ENCODE peak calls at places on chromosomes 11 and 22, in ten cellular contexts. One of them, this sample, is unnamed. For H3K4me1, the result is how much of the 10 kb centered on the place peaks cover.

GRCh38 chr22:32897400-32897799 is 95.9 kb downstream of the TIMP3 start:
- DNase-seq in ovary: no peak
- DNase-seq in fibroblast of lung: no peak
- DNase-seq in psoas muscle: no peak
- DNase-seq in GM23248: peak
- DNase-seq in endothelial cell of umbilical vein: no peak
- DNase-seq in CD8-positive, alpha-beta memory T cell: no peak
- DNase-seq in colonic mucosa: no peak
- DNase-seq in right cardiac atrium: no peak
- DNase-seq in CD4-positive, alpha-beta memory T cell: no peak
- DNase-seq in this sample: no peak

GRCh38 chr22:22196018-22196533 is 48.5 kb upstream of the VPREB1 start:
- DNase-seq in right cardiac atrium: no peak
- DNase-seq in fibroblast of lung: no peak
- DNase-seq in ovary: no peak
- DNase-seq in psoas muscle: peak
- DNase-seq in colonic mucosa: no peak
- DNase-seq in GM23248: no peak
- DNase-seq in CD4-positive, alpha-beta memory T cell: no peak
- DNase-seq in CD8-positive, alpha-beta memory T cell: no peak
- DNase-seq in endothelial cell of umbilical vein: no peak
- DNase-seq in this sample: no peak

GRCh38 chr22:28442264-28442950 is 237.2 kb downstream of the TTC28 start:
- DNase-seq in psoas muscle: peak
- DNase-seq in right cardiac atrium: peak
- DNase-seq in CD4-positive, alpha-beta memory T cell: peak
- DNase-seq in fibroblast of lung: peak
- DNase-seq in GM23248: peak
- DNase-seq in colonic mucosa: peak
- DNase-seq in CD8-positive, alpha-beta memory T cell: no peak
- DNase-seq in endothelial cell of umbilical vein: peak
- DNase-seq in ovary: peak
- DNase-seq in this sample: peak

GRCh38 chr11:36391062-36391461 is 95.0 kb downstream of the PRR5L start:
- DNase-seq in endothelial cell of umbilical vein: no peak
- DNase-seq in ovary: no peak
- DNase-seq in CD4-positive, alpha-beta memory T cell: no peak
- DNase-seq in right cardiac atrium: no peak
- DNase-seq in CD8-positive, alpha-beta memory T cell: no peak
- DNase-seq in psoas muscle: no peak
- DNase-seq in GM23248: peak
- DNase-seq in colonic mucosa: no peak
- DNase-seq in fibroblast of lung: no peak
- DNase-seq in this sample: no peak

GRCh38 chr11:10026514-10026913 is 267.5 kb downstream of the SBF2 start:
- DNase-seq in GM23248: peak
- DNase-seq in CD8-positive, alpha-beta memory T cell: no peak
- DNase-seq in colonic mucosa: no peak
- DNase-seq in right cardiac atrium: no peak
- DNase-seq in fibroblast of lung: peak
- DNase-seq in endothelial cell of umbilical vein: peak
- DNase-seq in CD4-positive, alpha-beta memory T cell: no peak
- DNase-seq in ovary: no peak
- DNase-seq in psoas muscle: no peak
- DNase-seq in this sample: no peak

GRCh38 chr22:41117127-41117965 is 25.0 kb downstream of the EP300 start:
- DNase-seq in endothelial cell of umbilical vein: no peak
- DNase-seq in CD8-positive, alpha-beta memory T cell: no peak
- DNase-seq in fibroblast of lung: no peak
- DNase-seq in CD4-positive, alpha-beta memory T cell: no peak
- DNase-seq in psoas muscle: no peak
- DNase-seq in ovary: no peak
- DNase-seq in right cardiac atrium: no peak
- DNase-seq in GM23248: no peak
- DNase-seq in colonic mucosa: no peak
- DNase-seq in this sample: no peak

GRCh38 chr22:42436402-42436801 is 4.2 kb upstream of the NFAM1 start:
- DNase-seq in CD4-positive, alpha-beta memory T cell: no peak
- DNase-seq in GM23248: no peak
- DNase-seq in CD8-positive, alpha-beta memory T cell: no peak
- DNase-seq in fibroblast of lung: no peak
- DNase-seq in psoas muscle: no peak
- DNase-seq in right cardiac atrium: no peak
- DNase-seq in ovary: no peak
- DNase-seq in endothelial cell of umbilical vein: no peak
- DNase-seq in colonic mucosa: no peak
- DNase-seq in this sample: no peak

GRCh38 chr11:9562716-9563115 is 10.8 kb upstream of the WEE1 start:
- DNase-seq in fibroblast of lung: no peak
- DNase-seq in CD4-positive, alpha-beta memory T cell: no peak
- DNase-seq in CD8-positive, alpha-beta memory T cell: no peak
- DNase-seq in psoas muscle: no peak
- DNase-seq in endothelial cell of umbilical vein: no peak
- DNase-seq in GM23248: no peak
- DNase-seq in right cardiac atrium: no peak
- DNase-seq in colonic mucosa: no peak
- DNase-seq in ovary: no peak
- DNase-seq in this sample: no peak

GRCh38 chr11:78949976-78950690 is 375.5 kb upstream of the NARS2 start:
- DNase-seq in psoas muscle: no peak
- DNase-seq in ovary: no peak
- DNase-seq in GM23248: no peak
- DNase-seq in endothelial cell of umbilical vein: no peak
- DNase-seq in right cardiac atrium: no peak
- DNase-seq in fibroblast of lung: no peak
- DNase-seq in CD8-positive, alpha-beta memory T cell: no peak
- DNase-seq in colonic mucosa: no peak
- DNase-seq in CD4-positive, alpha-beta memory T cell: no peak
- DNase-seq in this sample: no peak

GRCh38 chr11:20022363-20023081 is 137.8 kb downstream of the DBX1 start:
- DNase-seq in right cardiac atrium: no peak
- DNase-seq in CD4-positive, alpha-beta memory T cell: no peak
- DNase-seq in CD8-positive, alpha-beta memory T cell: no peak
- DNase-seq in psoas muscle: no peak
- DNase-seq in endothelial cell of umbilical vein: peak
- DNase-seq in fibroblast of lung: peak
- DNase-seq in colonic mucosa: no peak
- DNase-seq in ovary: no peak
- DNase-seq in GM23248: no peak
- DNase-seq in this sample: no peak

DNA sequence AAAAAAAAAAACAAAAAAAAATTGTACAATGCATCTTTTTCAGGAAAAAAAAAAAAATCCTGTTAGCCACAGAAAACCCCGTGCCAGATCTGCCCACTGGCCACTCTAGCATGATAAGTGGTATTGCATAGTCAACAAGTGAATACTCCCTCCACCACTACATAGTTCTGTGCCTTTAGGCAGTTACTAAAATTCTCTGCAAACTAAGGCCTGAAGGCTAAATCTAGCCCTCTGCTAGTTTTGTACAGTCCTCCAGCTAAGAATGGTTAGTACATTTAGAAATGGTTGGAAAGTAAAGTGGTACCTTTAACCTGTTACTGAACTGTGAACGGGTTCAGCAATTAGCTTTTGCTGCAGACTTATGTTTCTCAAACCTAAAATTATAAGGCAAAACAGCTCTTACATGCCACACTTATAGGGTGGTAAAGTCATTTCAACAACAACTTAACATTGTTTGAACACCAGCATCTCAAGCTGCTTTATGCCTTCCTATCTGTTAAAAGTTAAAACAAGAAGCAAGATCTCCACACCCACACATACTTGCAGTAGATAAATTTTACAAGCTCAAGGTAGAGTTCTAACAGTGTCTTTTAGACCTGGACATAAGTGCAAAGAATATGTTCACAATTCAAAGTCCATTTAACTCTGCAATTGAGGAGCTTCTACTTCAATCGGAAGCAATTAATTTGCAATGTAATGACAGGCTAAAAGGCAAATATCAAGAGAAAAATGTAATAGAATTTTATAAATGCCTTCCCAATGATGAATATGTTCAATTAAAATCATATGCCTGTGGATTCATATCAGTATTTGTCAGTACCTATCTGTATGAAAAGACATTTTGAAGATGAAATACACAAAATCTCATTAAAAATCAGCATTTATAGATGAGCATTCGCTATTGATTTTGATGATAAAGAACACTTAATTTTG is 7.3 kb downstream of the C11orf71 start:
- DNase-seq in colonic mucosa: no peak
- DNase-seq in ovary: no peak
- DNase-seq in CD8-positive, alpha-beta memory T cell: no peak
- DNase-seq in GM23248: no peak
- DNase-seq in CD4-positive, alpha-beta memory T cell: no peak
- DNase-seq in fibroblast of lung: no peak
- DNase-seq in psoas muscle: no peak
- DNase-seq in endothelial cell of umbilical vein: no peak
- DNase-seq in right cardiac atrium: no peak
- DNase-seq in this sample: no peak
- H3K27ac ChIP-seq in colonic mucosa: no peak
- H3K27ac ChIP-seq in ovary: no peak
- H3K27ac ChIP-seq in CD8-positive, alpha-beta memory T cell: no peak
- H3K27ac ChIP-seq in GM23248: no peak
- H3K27ac ChIP-seq in CD4-positive, alpha-beta memory T cell: no peak
- H3K27ac ChIP-seq in fibroblast of lung: no peak
- H3K27ac ChIP-seq in psoas muscle: no peak
- H3K27ac ChIP-seq in endothelial cell of umbilical vein: no peak
- H3K27ac ChIP-seq in right cardiac atrium: no peak
- H3K27ac ChIP-seq in this sample: no peak

GRCh38 chr22:30238661-30239420 is 7.7 kb downstream of the LIF start:
- DNase-seq in GM23248: peak
- DNase-seq in psoas muscle: peak
- DNase-seq in CD8-positive, alpha-beta memory T cell: no peak
- DNase-seq in colonic mucosa: peak
- DNase-seq in right cardiac atrium: peak
- DNase-seq in ovary: peak
- DNase-seq in endothelial cell of umbilical vein: no peak
- DNase-seq in CD4-positive, alpha-beta memory T cell: no peak
- DNase-seq in fibroblast of lung: peak
- DNase-seq in this sample: no peak

GRCh38 chr22:30236875-30237274 is 9.7 kb downstream of the LIF start:
- DNase-seq in GM23248: no peak
- DNase-seq in CD8-positive, alpha-beta memory T cell: no peak
- DNase-seq in ovary: no peak
- DNase-seq in endothelial cell of umbilical vein: no peak
- DNase-seq in CD4-positive, alpha-beta memory T cell: no peak
- DNase-seq in fibroblast of lung: no peak
- DNase-seq in psoas muscle: no peak
- DNase-seq in colonic mucosa: no peak
- DNase-seq in right cardiac atrium: no peak
- DNase-seq in this sample: no peak

GRCh38 chr22:30235687-30236170 is 10.8 kb downstream of the LIF start:
- DNase-seq in right cardiac atrium: no peak
- DNase-seq in CD4-positive, alpha-beta memory T cell: no peak
- DNase-seq in colonic mucosa: no peak
- DNase-seq in psoas muscle: no peak
- DNase-seq in CD8-positive, alpha-beta memory T cell: no peak
- DNase-seq in endothelial cell of umbilical vein: no peak
- DNase-seq in GM23248: peak
- DNase-seq in fibroblast of lung: peak
- DNase-seq in ovary: no peak
- DNase-seq in this sample: no peak

GRCh38 chr22:30239421-30240405 is 6.8 kb downstream of the LIF start:
- DNase-seq in CD8-positive, alpha-beta memory T cell: no peak
- DNase-seq in ovary: no peak
- DNase-seq in psoas muscle: no peak
- DNase-seq in right cardiac atrium: no peak
- DNase-seq in endothelial cell of umbilical vein: no peak
- DNase-seq in GM23248: no peak
- DNase-seq in colonic mucosa: no peak
- DNase-seq in fibroblast of lung: no peak
- DNase-seq in CD4-positive, alpha-beta memory T cell: no peak
- DNase-seq in this sample: no peak

GRCh38 chr22:30238136-30238535 is 8.4 kb downstream of the LIF start:
- DNase-seq in right cardiac atrium: no peak
- DNase-seq in CD4-positive, alpha-beta memory T cell: no peak
- DNase-seq in GM23248: no peak
- DNase-seq in ovary: no peak
- DNase-seq in colonic mucosa: no peak
- DNase-seq in psoas muscle: no peak
- DNase-seq in endothelial cell of umbilical vein: no peak
- DNase-seq in CD8-positive, alpha-beta memory T cell: no peak
- DNase-seq in fibroblast of lung: no peak
- DNase-seq in this sample: no peak
- H3K4me1 ChIP-seq in right cardiac atrium: under half
- H3K4me1 ChIP-seq in CD4-positive, alpha-beta memory T cell: under half
- H3K4me1 ChIP-seq in GM23248: under half
- H3K4me1 ChIP-seq in ovary: under half
- H3K4me1 ChIP-seq in colonic mucosa: under half
- H3K4me1 ChIP-seq in psoas muscle: under half
- H3K4me1 ChIP-seq in endothelial cell of umbilical vein: under half
- H3K4me1 ChIP-seq in CD8-positive, alpha-beta memory T cell: under half
- H3K4me1 ChIP-seq in fibroblast of lung: under half
- H3K4me1 ChIP-seq in this sample: under half

DNA sequence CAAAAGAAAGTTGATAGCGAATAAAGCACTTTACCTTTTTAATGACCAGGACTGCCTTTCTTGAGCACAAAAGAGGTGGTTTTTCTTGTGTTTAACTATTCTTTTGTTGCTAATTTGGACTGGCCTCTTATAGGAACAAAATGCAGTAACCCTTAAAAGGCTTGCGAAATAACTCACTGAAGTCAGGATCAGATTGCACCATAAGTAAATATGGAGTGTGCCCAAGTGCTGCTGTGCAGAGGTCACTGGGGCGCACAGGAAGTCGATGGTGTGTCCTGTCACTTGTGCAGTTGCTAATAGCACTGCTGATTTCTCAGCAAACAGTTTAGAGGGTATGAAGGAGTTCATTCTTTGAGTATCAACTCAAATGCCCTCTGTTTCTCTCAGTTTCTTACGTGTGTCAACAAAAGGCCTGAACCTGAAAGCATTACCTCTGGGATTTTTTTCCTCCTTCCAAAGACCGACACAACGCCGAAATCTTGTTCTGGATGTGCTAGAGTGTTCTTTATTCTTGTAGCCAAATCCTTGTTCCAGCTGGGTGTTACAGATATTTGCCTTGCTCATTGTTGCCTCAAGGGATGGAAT is 71.3 kb downstream of the ATXN10 start:
- DNase-seq in CD8-positive, alpha-beta memory T cell: no peak
- DNase-seq in endothelial cell of umbilical vein: no peak
- DNase-seq in ovary: no peak
- DNase-seq in CD4-positive, alpha-beta memory T cell: no peak
- DNase-seq in right cardiac atrium: no peak
- DNase-seq in fibroblast of lung: peak
- DNase-seq in colonic mucosa: no peak
- DNase-seq in GM23248: peak
- DNase-seq in psoas muscle: peak
- DNase-seq in this sample: no peak
- H3K4me3 ChIP-seq in CD8-positive, alpha-beta memory T cell: no peak
- H3K4me3 ChIP-seq in endothelial cell of umbilical vein: no peak
- H3K4me3 ChIP-seq in ovary: no peak
- H3K4me3 ChIP-seq in CD4-positive, alpha-beta memory T cell: no peak
- H3K4me3 ChIP-seq in right cardiac atrium: no peak
- H3K4me3 ChIP-seq in fibroblast of lung: no peak
- H3K4me3 ChIP-seq in colonic mucosa: no peak
- H3K4me3 ChIP-seq in GM23248: no peak
- H3K4me3 ChIP-seq in psoas muscle: no peak
- H3K4me3 ChIP-seq in this sample: no peak

GRCh38 chr22:26226538-26227297 is 57.5 kb downstream of the SEZ6L start:
- DNase-seq in ovary: no peak
- DNase-seq in colonic mucosa: no peak
- DNase-seq in GM23248: no peak
- DNase-seq in psoas muscle: no peak
- DNase-seq in CD8-positive, alpha-beta memory T cell: no peak
- DNase-seq in CD4-positive, alpha-beta memory T cell: no peak
- DNase-seq in fibroblast of lung: no peak
- DNase-seq in right cardiac atrium: no peak
- DNase-seq in endothelial cell of umbilical vein: no peak
- DNase-seq in this sample: no peak
- H3K27ac ChIP-seq in ovary: no peak
- H3K27ac ChIP-seq in colonic mucosa: no peak
- H3K27ac ChIP-seq in GM23248: no peak
- H3K27ac ChIP-seq in psoas muscle: no peak
- H3K27ac ChIP-seq in CD8-positive, alpha-beta memory T cell: no peak
- H3K27ac ChIP-seq in CD4-positive, alpha-beta memory T cell: no peak
- H3K27ac ChIP-seq in fibroblast of lung: no peak
- H3K27ac ChIP-seq in right cardiac atrium: no peak
- H3K27ac ChIP-seq in endothelial cell of umbilical vein: no peak
- H3K27ac ChIP-seq in this sample: no peak

This sample was measured in naive thymus-derived CD4-positive, alpha-beta T cell.